ENCODE peak calls at places on chromosome 11, in eight cellular contexts. J is activated CD4-positive, alpha-beta T cell treated with anti-CD3 and anti-CD28 coated beads, Interleukin-2, amount 10 ng/mL, durations not matched to agents 7 days and 5 days; H is stimulated activated naive B cell treated with anti-CD40 and anti-IgM and Interleukin-4, amounts not matched to agents 10 μg/mL and 1 μg/mL and 100 μg/mL, for 72 hours; C is WERI-Rb-1; B is SW480; U is mesothelial cell of epicardium; O is HTR-8/SVneo; R is neuronal stem cell. W is an unnamed sample.

GRCh38 chr11:12482839-12483238 is 105.5 kb downstream of the PARVA start:
- DNase-seq in J (no peak), H (no peak), C (no peak), B (no peak), U (no peak), O (no peak), R (no peak), W (no peak)

GRCh38 chr11:102436546-102436945 is 16.0 kb downstream of the TMEM123 start:
- DNase-seq in J (no peak), H (no peak), C (no peak), B (no peak), U (no peak), O (no peak), R (no peak), W (no peak)

GRCh38 chr11:17770048-17770652 is 35.6 kb downstream of the KCNC1 start:
- DNase-seq in J (no peak), H (no peak), C (peak; percentile 48), B (peak; percentile 26), U (no peak), O (no peak), R (no peak), W (peak; percentile 43)

GRCh38 chr11:61392991-61393595 is 706 bp downstream of the TMEM216 start:
- DNase-seq in J (no peak), H (no peak), C (peak; percentile 26), B (peak; percentile 12), U (no peak), O (peak; percentile 35), R (peak; percentile 11), W (no peak)

GRCh38 chr11:108137212-108137611 is 15.8 kb downstream of the ACAT1 start:
- DNase-seq in J (no peak), H (no peak), C (no peak), B (no peak), U (no peak), O (no peak), R (no peak), W (no peak)

GRCh38 chr11:63945482-63946163 is 6.8 kb downstream of the NAA40 start:
- DNase-seq in J (peak; percentile 64), H (peak; percentile 16), C (peak; percentile 67), B (peak; percentile 76), U (peak; percentile 71), O (peak; percentile 59), R (peak; percentile 30), W (peak; percentile 73)

GRCh38 chr11:46160100-46160499 is 38.8 kb upstream of the PHF21A start:
- DNase-seq in J (no peak), H (no peak), C (no peak), B (peak; percentile 11), U (no peak), O (no peak), R (no peak), W (no peak)

GRCh38 chr11:83543918-83544491 is 257.8 kb upstream of the CCDC90B start:
- DNase-seq in J (no peak), H (no peak), C (no peak), B (no peak), U (no peak), O (no peak), R (no peak), W (no peak)

W was measured in Calu3.